ENCODE peak calls at places on chromosomes 16 and 17, in seven cellular contexts. One of them, this sample, is unnamed.
A peak's percentile ranks its signal among the peaks of the same experiment; 100 is the strongest.

GRCh38 chr17:48037036-48037881 is at the start of gene COPZ2:
- DNase-seq in stomach: peak; percentile 60
- DNase-seq in hepatic stellate cell: peak; percentile 74
- DNase-seq in RWPE1: no peak
- DNase-seq in right lobe of liver: peak; percentile 80
- DNase-seq in dermis blood vessel endothelial cell: peak; percentile 67
- DNase-seq in kidney tubule cell: peak; percentile 49
- DNase-seq in this sample: peak; percentile 57

GRCh38 chr17:43856141-43856540 is 9.2 kb downstream of the CD300LG start:
- DNase-seq in stomach: no peak
- DNase-seq in hepatic stellate cell: no peak
- DNase-seq in RWPE1: no peak
- DNase-seq in right lobe of liver: no peak
- DNase-seq in dermis blood vessel endothelial cell: no peak
- DNase-seq in kidney tubule cell: no peak
- DNase-seq in this sample: no peak

GRCh38 chr17:59763861-59764260 is 56.4 kb downstream of the VMP1 start:
- DNase-seq in stomach: no peak
- DNase-seq in hepatic stellate cell: no peak
- DNase-seq in RWPE1: peak; percentile 36
- DNase-seq in right lobe of liver: no peak
- DNase-seq in dermis blood vessel endothelial cell: peak; percentile 67
- DNase-seq in kidney tubule cell: peak; percentile 77
- DNase-seq in this sample: no peak

GRCh38 chr17:57271821-57272220 is 15.5 kb downstream of the MSI2 start:
- DNase-seq in stomach: no peak
- DNase-seq in hepatic stellate cell: no peak
- DNase-seq in RWPE1: no peak
- DNase-seq in right lobe of liver: no peak
- DNase-seq in dermis blood vessel endothelial cell: no peak
- DNase-seq in kidney tubule cell: no peak
- DNase-seq in this sample: no peak

GRCh38 chr17:82490512-82491195 is 28.9 kb upstream of the FOXK2 start:
- DNase-seq in stomach: no peak
- DNase-seq in hepatic stellate cell: no peak
- DNase-seq in RWPE1: no peak
- DNase-seq in right lobe of liver: no peak
- DNase-seq in dermis blood vessel endothelial cell: no peak
- DNase-seq in kidney tubule cell: no peak
- DNase-seq in this sample: no peak

GRCh38 chr16:82379601-82380000 is 209.6 kb upstream of the MPHOSPH6 start:
- DNase-seq in stomach: no peak
- DNase-seq in hepatic stellate cell: no peak
- DNase-seq in RWPE1: no peak
- DNase-seq in right lobe of liver: no peak
- DNase-seq in dermis blood vessel endothelial cell: no peak
- DNase-seq in kidney tubule cell: no peak
- DNase-seq in this sample: no peak

GRCh38 chr17:1966274-1967086 is 58.7 kb downstream of the RTN4RL1 start:
- DNase-seq in stomach: no peak
- DNase-seq in hepatic stellate cell: no peak
- DNase-seq in RWPE1: no peak
- DNase-seq in right lobe of liver: no peak
- DNase-seq in dermis blood vessel endothelial cell: no peak
- DNase-seq in kidney tubule cell: no peak
- DNase-seq in this sample: no peak

GRCh38 chr17:42275527-42276358 is 448 bp downstream of the STAT5B start:
- DNase-seq in stomach: no peak
- DNase-seq in hepatic stellate cell: peak; percentile 27
- DNase-seq in RWPE1: no peak
- DNase-seq in right lobe of liver: no peak
- DNase-seq in dermis blood vessel endothelial cell: peak; percentile 50
- DNase-seq in kidney tubule cell: peak; percentile 23
- DNase-seq in this sample: no peak

GRCh38 chr17:31610301-31610910 is 218.9 kb downstream of the RAB11FIP4 start:
- DNase-seq in stomach: no peak
- DNase-seq in hepatic stellate cell: no peak
- DNase-seq in RWPE1: no peak
- DNase-seq in right lobe of liver: no peak
- DNase-seq in dermis blood vessel endothelial cell: no peak
- DNase-seq in kidney tubule cell: no peak
- DNase-seq in this sample: no peak

GRCh38 chr17:43468746-43469544 is 14.8 kb upstream of the DHX8 start:
- DNase-seq in stomach: no peak
- DNase-seq in hepatic stellate cell: peak; percentile 65
- DNase-seq in RWPE1: peak; percentile 97
- DNase-seq in right lobe of liver: no peak
- DNase-seq in dermis blood vessel endothelial cell: no peak
- DNase-seq in kidney tubule cell: peak; percentile 95
- DNase-seq in this sample: no peak

GRCh38 chr16:1900452-1900774 is 17.8 kb downstream of the HS3ST6 start:
- DNase-seq in stomach: no peak
- DNase-seq in hepatic stellate cell: no peak
- DNase-seq in RWPE1: peak; percentile 35
- DNase-seq in right lobe of liver: no peak
- DNase-seq in dermis blood vessel endothelial cell: no peak
- DNase-seq in kidney tubule cell: no peak
- DNase-seq in this sample: no peak

GRCh38 chr16:4612474-4612931 is 2.2 kb downstream of the UBALD1 start:
- DNase-seq in stomach: no peak
- DNase-seq in hepatic stellate cell: no peak
- DNase-seq in RWPE1: no peak
- DNase-seq in right lobe of liver: no peak
- DNase-seq in dermis blood vessel endothelial cell: no peak
- DNase-seq in kidney tubule cell: no peak
- DNase-seq in this sample: no peak

GRCh38 chr17:1455291-1455747 is 713 bp downstream of the CRK start:
- DNase-seq in stomach: peak; percentile 62
- DNase-seq in hepatic stellate cell: peak; percentile 87
- DNase-seq in RWPE1: peak; percentile 64
- DNase-seq in right lobe of liver: peak; percentile 83
- DNase-seq in dermis blood vessel endothelial cell: peak; percentile 80
- DNase-seq in kidney tubule cell: peak; percentile 81
- DNase-seq in this sample: peak; percentile 34